ENCODE peak calls at places on chromosomes 7 and 10, in five cellular contexts. One of them, this sample, is unnamed.

GRCh38 chr10:61153766-61154165 is 209.8 kb upstream of the RHOBTB1 start:
- DNase-seq in testis: no peak
- DNase-seq in cardiac muscle cell: peak; percentile 69
- DNase-seq in K562: no peak
- DNase-seq in neural progenitor cell: no peak
- DNase-seq in this sample: no peak

GRCh38 chr10:116298586-116298985 is 25.6 kb upstream of the GFRA1 start:
- DNase-seq in K562: no peak
- DNase-seq in neural progenitor cell: no peak
- DNase-seq in testis: no peak
- DNase-seq in cardiac muscle cell: no peak
- DNase-seq in this sample: no peak

GRCh38 chr10:98460837-98461499 is 14.2 kb upstream of the HPS1 start:
- DNase-seq in neural progenitor cell: no peak
- DNase-seq in K562: peak; percentile 79
- DNase-seq in testis: peak; percentile 52
- DNase-seq in cardiac muscle cell: peak; percentile 93
- DNase-seq in this sample: no peak

GRCh38 chr10:11539191-11539868 is 72.1 kb downstream of the USP6NL start:
- DNase-seq in K562: peak; percentile 31
- DNase-seq in neural progenitor cell: no peak
- DNase-seq in testis: no peak
- DNase-seq in cardiac muscle cell: peak; percentile 55
- DNase-seq in this sample: no peak

GRCh38 chr7:111198255-111198654 is 107.3 kb downstream of the LRRN3 start:
- DNase-seq in cardiac muscle cell: peak; percentile 95
- DNase-seq in K562: no peak
- DNase-seq in neural progenitor cell: no peak
- DNase-seq in testis: no peak
- DNase-seq in this sample: no peak

GRCh38 chr10:97676770-97677581 is 10.1 kb downstream of the AVPI1 start:
- DNase-seq in neural progenitor cell: peak; percentile 71
- DNase-seq in testis: peak; percentile 36
- DNase-seq in cardiac muscle cell: peak; percentile 70
- DNase-seq in K562: peak; percentile 55
- DNase-seq in this sample: peak; percentile 37

GRCh38 chr7:43465581-43466554 is 117.0 kb upstream of the STK17A start:
- DNase-seq in cardiac muscle cell: no peak
- DNase-seq in neural progenitor cell: no peak
- DNase-seq in K562: no peak
- DNase-seq in testis: no peak
- DNase-seq in this sample: no peak

GRCh38 chr10:122140477-122140902 is 130.6 kb upstream of the BTBD16 start:
- DNase-seq in K562: no peak
- DNase-seq in cardiac muscle cell: peak; percentile 44
- DNase-seq in neural progenitor cell: no peak
- DNase-seq in testis: no peak
- DNase-seq in this sample: no peak

GRCh38 chr10:124697837-124698559 is 46.2 kb downstream of the FAM53B start:
- DNase-seq in testis: no peak
- DNase-seq in K562: no peak
- DNase-seq in cardiac muscle cell: no peak
- DNase-seq in neural progenitor cell: peak; percentile 29
- DNase-seq in this sample: peak; percentile 49

GRCh38 chr7:111829221-111829620 is 266.9 kb upstream of the IMMP2L start:
- DNase-seq in K562: no peak
- DNase-seq in cardiac muscle cell: no peak
- DNase-seq in testis: no peak
- DNase-seq in neural progenitor cell: no peak
- DNase-seq in this sample: no peak

GRCh38 chr10:20817116-20817515 is 80.0 kb downstream of the NEBL start:
- DNase-seq in neural progenitor cell: no peak
- DNase-seq in cardiac muscle cell: no peak
- DNase-seq in K562: no peak
- DNase-seq in testis: no peak
- DNase-seq in this sample: no peak

GRCh38 chr7:101824440-101824839 is 7.0 kb downstream of the CUX1 start:
- DNase-seq in testis: no peak
- DNase-seq in neural progenitor cell: no peak
- DNase-seq in K562: no peak
- DNase-seq in cardiac muscle cell: no peak
- DNase-seq in this sample: no peak

GRCh38 chr7:26900283-26900682 is 35.9 kb upstream of the SKAP2 start:
- DNase-seq in neural progenitor cell: no peak
- DNase-seq in testis: no peak
- DNase-seq in cardiac muscle cell: no peak
- DNase-seq in K562: no peak
- DNase-seq in this sample: no peak

GRCh38 chr10:110461088-110461487 is 36.6 kb upstream of the DUSP5 start:
- DNase-seq in neural progenitor cell: no peak
- DNase-seq in testis: no peak
- DNase-seq in cardiac muscle cell: no peak
- DNase-seq in K562: no peak
- DNase-seq in this sample: no peak

GRCh38 chr10:26839966-26840627 is 20.7 kb downstream of the ABI1 start:
- DNase-seq in cardiac muscle cell: no peak
- DNase-seq in K562: no peak
- DNase-seq in testis: no peak
- DNase-seq in neural progenitor cell: no peak
- DNase-seq in this sample: no peak

GRCh38 chr7:135758531-135758932 is 9.9 kb upstream of the FAM180A start:
- DNase-seq in K562: no peak
- DNase-seq in testis: peak; percentile 36
- DNase-seq in neural progenitor cell: peak; percentile 13
- DNase-seq in cardiac muscle cell: peak; percentile 88
- DNase-seq in this sample: no peak

GRCh38 chr7:158378978-158379377 is 208.6 kb downstream of the PTPRN2 start:
- DNase-seq in testis: no peak
- DNase-seq in cardiac muscle cell: no peak
- DNase-seq in K562: no peak
- DNase-seq in neural progenitor cell: no peak
- DNase-seq in this sample: no peak

GRCh38 chr7:102061981-102062390 is 224.7 kb upstream of the SH2B2 start:
- DNase-seq in cardiac muscle cell: peak; percentile 70
- DNase-seq in neural progenitor cell: no peak
- DNase-seq in testis: no peak
- DNase-seq in K562: no peak
- DNase-seq in this sample: no peak

GRCh38 chr7:113828581-113828980 is 90.2 kb downstream of the PPP1R3A start:
- DNase-seq in neural progenitor cell: no peak
- DNase-seq in K562: no peak
- DNase-seq in cardiac muscle cell: no peak
- DNase-seq in testis: no peak
- DNase-seq in this sample: no peak

GRCh38 chr10:79390551-79391229 is 43.4 kb downstream of the PPIF start:
- DNase-seq in cardiac muscle cell: peak; percentile 48
- DNase-seq in neural progenitor cell: no peak
- DNase-seq in testis: no peak
- DNase-seq in K562: peak; percentile 87
- DNase-seq in this sample: no peak

GRCh38 chr7:45564485-45564884 is 9.7 kb upstream of the ADCY1 start:
- DNase-seq in cardiac muscle cell: peak; percentile 17
- DNase-seq in neural progenitor cell: no peak
- DNase-seq in testis: no peak
- DNase-seq in K562: no peak
- DNase-seq in this sample: no peak

DNA sequence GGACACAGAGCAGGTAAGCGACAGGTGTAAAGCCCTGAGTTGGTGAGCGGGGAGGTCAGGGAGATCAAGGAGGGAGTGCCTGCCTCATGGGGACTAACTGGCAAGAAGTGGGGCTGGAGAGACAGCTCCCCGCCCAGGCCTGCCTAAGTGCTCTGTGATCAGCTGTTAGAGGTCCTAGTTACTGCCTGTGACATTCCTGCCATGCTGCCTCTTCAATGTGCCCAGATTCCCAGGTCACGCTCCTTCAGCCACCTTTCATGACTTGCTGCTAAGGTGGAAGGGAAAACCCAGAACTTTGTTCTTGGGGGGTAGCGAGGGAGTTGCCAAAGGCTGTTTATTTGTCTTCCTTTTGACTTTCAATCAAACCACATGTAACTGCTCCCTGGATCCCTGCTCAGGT is 114.3 kb upstream of the ZNF438 start:
- DNase-seq in testis: no peak
- DNase-seq in neural progenitor cell: no peak
- DNase-seq in cardiac muscle cell: no peak
- DNase-seq in K562: no peak
- DNase-seq in this sample: no peak
- H3K27ac ChIP-seq in testis: no peak overlapping the region
- H3K27ac ChIP-seq in neural progenitor cell: no peak overlapping the region
- H3K27ac ChIP-seq in cardiac muscle cell: peak overlapping the region; percentile 71
- H3K27ac ChIP-seq in K562: no peak overlapping the region
- H3K27ac ChIP-seq in this sample: no peak overlapping the region

DNA sequence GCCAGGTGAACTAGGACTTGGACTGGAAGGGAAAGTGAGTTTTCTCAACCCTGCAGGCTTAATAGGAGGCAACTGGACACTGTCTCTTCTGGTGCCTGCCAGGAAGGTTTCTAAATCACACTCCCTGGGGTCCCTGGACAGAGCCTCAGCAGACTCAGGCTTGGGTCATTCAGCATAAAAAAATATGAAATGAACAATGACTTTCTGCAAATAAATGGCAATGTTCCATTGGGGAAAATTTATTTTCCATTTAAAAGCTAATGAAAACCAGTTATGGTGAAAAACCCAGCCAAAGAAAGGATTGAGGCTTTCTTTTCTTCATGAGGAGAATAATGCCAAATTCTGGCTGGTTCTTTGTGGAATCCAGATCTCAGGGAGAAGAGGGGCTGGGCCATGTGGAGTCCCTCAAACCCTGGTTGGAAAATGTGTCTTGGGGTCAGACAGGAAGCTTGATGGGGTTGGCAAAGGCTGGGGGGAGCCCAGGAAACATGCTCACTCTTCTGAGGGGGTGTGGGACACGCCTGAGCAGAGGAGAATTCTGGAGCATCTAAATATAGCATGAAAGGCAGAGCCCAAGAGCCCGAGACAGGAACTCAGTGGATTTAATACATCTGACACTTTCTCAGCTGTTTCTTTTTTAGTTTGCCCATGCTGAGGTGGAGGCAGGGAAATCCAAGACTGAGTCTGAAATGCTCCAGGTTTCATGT is 65.2 kb upstream of the EMX2 start:
- DNase-seq in testis: no peak
- DNase-seq in K562: no peak
- DNase-seq in neural progenitor cell: no peak
- DNase-seq in cardiac muscle cell: no peak
- DNase-seq in this sample: no peak
- H3K27ac ChIP-seq in testis: no peak overlapping the region
- H3K27ac ChIP-seq in K562: no peak overlapping the region
- H3K27ac ChIP-seq in neural progenitor cell: no peak overlapping the region
- H3K27ac ChIP-seq in cardiac muscle cell: no peak overlapping the region
- H3K27ac ChIP-seq in this sample: no peak overlapping the region

GRCh38 chr7:82562716-82563404 is 119.3 kb upstream of the CACNA2D1 start:
- DNase-seq in testis: no peak
- DNase-seq in cardiac muscle cell: peak; percentile 65
- DNase-seq in K562: no peak
- DNase-seq in neural progenitor cell: no peak
- DNase-seq in this sample: no peak
- H3K27ac ChIP-seq in testis: no peak overlapping the region
- H3K27ac ChIP-seq in cardiac muscle cell: no peak overlapping the region
- H3K27ac ChIP-seq in K562: no peak overlapping the region
- H3K27ac ChIP-seq in neural progenitor cell: no peak overlapping the region
- H3K27ac ChIP-seq in this sample: no peak overlapping the region

DNA sequence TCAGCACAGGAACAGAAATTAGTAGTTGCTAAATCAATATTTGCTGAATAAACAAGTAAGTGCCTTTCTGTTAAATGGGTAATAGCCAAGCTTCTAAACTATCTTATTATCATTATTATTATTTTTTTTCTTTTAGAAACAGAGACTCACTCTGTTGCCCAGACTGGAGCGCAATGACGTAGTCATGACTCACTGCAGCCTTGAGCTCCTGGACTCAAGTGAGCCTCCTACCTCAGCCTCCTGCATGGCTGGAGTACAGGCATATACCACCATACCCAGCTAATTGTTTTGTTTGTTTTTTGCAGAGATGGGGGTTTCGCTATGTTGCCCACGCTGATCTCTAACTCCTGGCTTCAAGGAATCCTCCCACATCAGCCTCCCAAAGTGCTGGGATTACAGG is 12.3 kb upstream of the ELN start:
- DNase-seq in cardiac muscle cell: no peak
- DNase-seq in testis: no peak
- DNase-seq in neural progenitor cell: no peak
- DNase-seq in K562: no peak
- DNase-seq in this sample: no peak
- H3K27ac ChIP-seq in cardiac muscle cell: no peak overlapping the region
- H3K27ac ChIP-seq in testis: no peak overlapping the region
- H3K27ac ChIP-seq in neural progenitor cell: no peak overlapping the region
- H3K27ac ChIP-seq in K562: no peak overlapping the region
- H3K27ac ChIP-seq in this sample: no peak overlapping the region

GRCh38 chr7:11835260-11835659 is 3.3 kb upstream of the THSD7A start:
- DNase-seq in testis: no peak
- DNase-seq in K562: no peak
- DNase-seq in neural progenitor cell: no peak
- DNase-seq in cardiac muscle cell: peak; percentile 31
- DNase-seq in this sample: no peak

GRCh38 chr7:11831383-11831726 is 643 bp downstream of the THSD7A start:
- DNase-seq in testis: no peak
- DNase-seq in neural progenitor cell: no peak
- DNase-seq in cardiac muscle cell: peak; percentile 52
- DNase-seq in K562: no peak
- DNase-seq in this sample: no peak

GRCh38 chr7:11831727-11832495 is at the start of gene THSD7A:
- DNase-seq in cardiac muscle cell: peak; percentile 72
- DNase-seq in neural progenitor cell: peak; percentile 78
- DNase-seq in testis: peak; percentile 37
- DNase-seq in K562: no peak
- DNase-seq in this sample: no peak

GRCh38 chr7:11830582-11831382 is 1.2 kb downstream of the THSD7A start:
- DNase-seq in neural progenitor cell: no peak
- DNase-seq in cardiac muscle cell: peak; percentile 33
- DNase-seq in testis: no peak
- DNase-seq in K562: no peak
- DNase-seq in this sample: no peak

DNA sequence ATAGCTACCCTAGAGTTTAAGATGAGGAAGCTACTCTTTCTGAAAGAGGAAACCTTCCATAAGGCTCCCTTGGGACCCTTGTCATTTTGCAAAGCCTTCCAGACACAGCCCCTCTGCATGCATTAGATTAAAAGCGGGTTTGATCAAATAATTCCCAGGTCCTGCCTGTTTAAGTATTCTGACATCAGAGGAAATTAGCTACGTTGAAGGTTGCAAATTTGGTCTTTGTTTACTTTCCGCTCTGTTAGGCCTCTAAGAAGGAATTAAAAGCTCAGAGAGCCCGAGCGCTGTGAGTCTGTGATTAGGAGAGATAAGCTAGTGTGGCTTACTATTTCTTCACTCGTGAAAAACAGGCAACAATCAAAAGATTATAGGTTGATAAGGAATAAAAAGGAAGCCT is 1.4 kb upstream of the THSD7A start:
- DNase-seq in testis: no peak
- DNase-seq in neural progenitor cell: peak; percentile 57
- DNase-seq in K562: no peak
- DNase-seq in cardiac muscle cell: no peak
- DNase-seq in this sample: no peak
- H3K27ac ChIP-seq in testis: no peak overlapping the region
- H3K27ac ChIP-seq in neural progenitor cell: no peak overlapping the region
- H3K27ac ChIP-seq in K562: no peak overlapping the region
- H3K27ac ChIP-seq in cardiac muscle cell: no peak overlapping the region
- H3K27ac ChIP-seq in this sample: no peak overlapping the region

This sample was measured in CD8-positive, alpha-beta T cell.